ENCODE peak calls at places on chromosomes 5 and 9, in eight cellular contexts. One of them, this sample, is unnamed.

GRCh38 chr9:94656976-94657375 is 17.7 kb upstream of the FBP1 start:
- DNase-seq in C1 segment of cervical spinal cord: no peak
- DNase-seq in activated naive CD8-positive, alpha-beta T cell treated with anti-CD3 and anti-CD28 coated beads, Interleukin-2, amount 50 U/mL, for 24 hours: no peak
- DNase-seq in cardiac muscle cell: no peak
- DNase-seq in tibial nerve: no peak
- DNase-seq in hippocampal formation: no peak
- DNase-seq in lung: no peak
- DNase-seq in NCI-H774: no peak
- DNase-seq in this sample: no peak

GRCh38 chr5:129904102-129904666 is at the start of gene CHSY3:
- DNase-seq in NCI-H774: peak; percentile 86
- DNase-seq in tibial nerve: peak; percentile 72
- DNase-seq in lung: peak; percentile 85
- DNase-seq in activated naive CD8-positive, alpha-beta T cell treated with anti-CD3 and anti-CD28 coated beads, Interleukin-2, amount 50 U/mL, for 24 hours: peak; percentile 43
- DNase-seq in hippocampal formation: peak; percentile 83
- DNase-seq in C1 segment of cervical spinal cord: peak; percentile 81
- DNase-seq in cardiac muscle cell: peak; percentile 92
- DNase-seq in this sample: peak; percentile 86

GRCh38 chr5:160539431-160539830 is 117.8 kb downstream of the PTTG1 start:
- DNase-seq in activated naive CD8-positive, alpha-beta T cell treated with anti-CD3 and anti-CD28 coated beads, Interleukin-2, amount 50 U/mL, for 24 hours: peak; percentile 61
- DNase-seq in tibial nerve: no peak
- DNase-seq in C1 segment of cervical spinal cord: no peak
- DNase-seq in NCI-H774: no peak
- DNase-seq in hippocampal formation: no peak
- DNase-seq in cardiac muscle cell: no peak
- DNase-seq in lung: no peak
- DNase-seq in this sample: no peak

GRCh38 chr9:79129865-79130480 is 441.8 kb upstream of the TLE4 start:
- DNase-seq in cardiac muscle cell: peak; percentile 72
- DNase-seq in NCI-H774: peak; percentile 12
- DNase-seq in C1 segment of cervical spinal cord: no peak
- DNase-seq in lung: peak; percentile 44
- DNase-seq in activated naive CD8-positive, alpha-beta T cell treated with anti-CD3 and anti-CD28 coated beads, Interleukin-2, amount 50 U/mL, for 24 hours: peak; percentile 36
- DNase-seq in hippocampal formation: peak; percentile 33
- DNase-seq in tibial nerve: peak; percentile 71
- DNase-seq in this sample: peak; percentile 35

GRCh38 chr5:37495210-37495609 is 116.1 kb downstream of the WDR70 start:
- DNase-seq in cardiac muscle cell: peak; percentile 51
- DNase-seq in lung: no peak
- DNase-seq in C1 segment of cervical spinal cord: no peak
- DNase-seq in NCI-H774: no peak
- DNase-seq in tibial nerve: no peak
- DNase-seq in activated naive CD8-positive, alpha-beta T cell treated with anti-CD3 and anti-CD28 coated beads, Interleukin-2, amount 50 U/mL, for 24 hours: no peak
- DNase-seq in hippocampal formation: no peak
- DNase-seq in this sample: no peak

GRCh38 chr5:61306531-61307195 is 25.4 kb upstream of the ZSWIM6 start:
- DNase-seq in tibial nerve: no peak
- DNase-seq in hippocampal formation: no peak
- DNase-seq in lung: no peak
- DNase-seq in NCI-H774: no peak
- DNase-seq in cardiac muscle cell: peak; percentile 77
- DNase-seq in activated naive CD8-positive, alpha-beta T cell treated with anti-CD3 and anti-CD28 coated beads, Interleukin-2, amount 50 U/mL, for 24 hours: peak; percentile 16
- DNase-seq in C1 segment of cervical spinal cord: no peak
- DNase-seq in this sample: no peak

GRCh38 chr5:61277190-61277589 is 54.9 kb upstream of the ZSWIM6 start:
- DNase-seq in activated naive CD8-positive, alpha-beta T cell treated with anti-CD3 and anti-CD28 coated beads, Interleukin-2, amount 50 U/mL, for 24 hours: no peak
- DNase-seq in tibial nerve: no peak
- DNase-seq in hippocampal formation: no peak
- DNase-seq in NCI-H774: no peak
- DNase-seq in cardiac muscle cell: peak; percentile 69
- DNase-seq in C1 segment of cervical spinal cord: no peak
- DNase-seq in lung: no peak
- DNase-seq in this sample: peak; percentile 20

GRCh38 chr9:95670122-95670521 is 153.4 kb upstream of the PTCH1 start:
- DNase-seq in hippocampal formation: no peak
- DNase-seq in cardiac muscle cell: no peak
- DNase-seq in tibial nerve: peak; percentile 6
- DNase-seq in NCI-H774: no peak
- DNase-seq in C1 segment of cervical spinal cord: no peak
- DNase-seq in activated naive CD8-positive, alpha-beta T cell treated with anti-CD3 and anti-CD28 coated beads, Interleukin-2, amount 50 U/mL, for 24 hours: no peak
- DNase-seq in lung: no peak
- DNase-seq in this sample: no peak

GRCh38 chr5:33300209-33300742 is 140.5 kb upstream of the TARS1 start:
- DNase-seq in lung: no peak
- DNase-seq in tibial nerve: no peak
- DNase-seq in cardiac muscle cell: no peak
- DNase-seq in NCI-H774: no peak
- DNase-seq in activated naive CD8-positive, alpha-beta T cell treated with anti-CD3 and anti-CD28 coated beads, Interleukin-2, amount 50 U/mL, for 24 hours: no peak
- DNase-seq in C1 segment of cervical spinal cord: no peak
- DNase-seq in hippocampal formation: no peak
- DNase-seq in this sample: no peak

GRCh38 chr9:112848316-112849151 is 42.1 kb downstream of the SLC46A2 start:
- DNase-seq in lung: no peak
- DNase-seq in cardiac muscle cell: peak; percentile 45
- DNase-seq in tibial nerve: no peak
- DNase-seq in C1 segment of cervical spinal cord: no peak
- DNase-seq in hippocampal formation: no peak
- DNase-seq in NCI-H774: no peak
- DNase-seq in activated naive CD8-positive, alpha-beta T cell treated with anti-CD3 and anti-CD28 coated beads, Interleukin-2, amount 50 U/mL, for 24 hours: no peak
- DNase-seq in this sample: no peak

GRCh38 chr5:87827561-87827960 is 414.8 kb upstream of the CCNH start:
- DNase-seq in cardiac muscle cell: no peak
- DNase-seq in hippocampal formation: no peak
- DNase-seq in C1 segment of cervical spinal cord: no peak
- DNase-seq in activated naive CD8-positive, alpha-beta T cell treated with anti-CD3 and anti-CD28 coated beads, Interleukin-2, amount 50 U/mL, for 24 hours: no peak
- DNase-seq in NCI-H774: no peak
- DNase-seq in lung: no peak
- DNase-seq in tibial nerve: no peak
- DNase-seq in this sample: no peak

GRCh38 chr5:9653811-9654210 is 23.7 kb upstream of the TAS2R1 start:
- DNase-seq in C1 segment of cervical spinal cord: no peak
- DNase-seq in NCI-H774: no peak
- DNase-seq in cardiac muscle cell: peak; percentile 92
- DNase-seq in tibial nerve: no peak
- DNase-seq in lung: no peak
- DNase-seq in hippocampal formation: no peak
- DNase-seq in activated naive CD8-positive, alpha-beta T cell treated with anti-CD3 and anti-CD28 coated beads, Interleukin-2, amount 50 U/mL, for 24 hours: no peak
- DNase-seq in this sample: peak; percentile 70

GRCh38 chr9:19313573-19313972 is 66.5 kb downstream of the RPS6 start:
- DNase-seq in tibial nerve: no peak
- DNase-seq in hippocampal formation: no peak
- DNase-seq in lung: no peak
- DNase-seq in activated naive CD8-positive, alpha-beta T cell treated with anti-CD3 and anti-CD28 coated beads, Interleukin-2, amount 50 U/mL, for 24 hours: no peak
- DNase-seq in NCI-H774: no peak
- DNase-seq in C1 segment of cervical spinal cord: no peak
- DNase-seq in cardiac muscle cell: no peak
- DNase-seq in this sample: no peak

GRCh38 chr5:192970-193831 is 1.9 kb downstream of the LRRC14B start:
- DNase-seq in C1 segment of cervical spinal cord: no peak
- DNase-seq in hippocampal formation: no peak
- DNase-seq in lung: no peak
- DNase-seq in cardiac muscle cell: no peak
- DNase-seq in NCI-H774: no peak
- DNase-seq in tibial nerve: no peak
- DNase-seq in activated naive CD8-positive, alpha-beta T cell treated with anti-CD3 and anti-CD28 coated beads, Interleukin-2, amount 50 U/mL, for 24 hours: no peak
- DNase-seq in this sample: no peak

GRCh38 chr5:34474573-34475021 is 181.5 kb upstream of the RAI14 start:
- DNase-seq in C1 segment of cervical spinal cord: no peak
- DNase-seq in cardiac muscle cell: peak; percentile 78
- DNase-seq in lung: no peak
- DNase-seq in hippocampal formation: peak; percentile 27
- DNase-seq in tibial nerve: peak; percentile 26
- DNase-seq in NCI-H774: peak; percentile 53
- DNase-seq in activated naive CD8-positive, alpha-beta T cell treated with anti-CD3 and anti-CD28 coated beads, Interleukin-2, amount 50 U/mL, for 24 hours: no peak
- DNase-seq in this sample: no peak

GRCh38 chr5:37989884-37990283 is 150.0 kb upstream of the GDNF start:
- DNase-seq in cardiac muscle cell: no peak
- DNase-seq in C1 segment of cervical spinal cord: no peak
- DNase-seq in tibial nerve: no peak
- DNase-seq in activated naive CD8-positive, alpha-beta T cell treated with anti-CD3 and anti-CD28 coated beads, Interleukin-2, amount 50 U/mL, for 24 hours: no peak
- DNase-seq in lung: no peak
- DNase-seq in NCI-H774: no peak
- DNase-seq in hippocampal formation: no peak
- DNase-seq in this sample: no peak